ENCODE peak calls at places on chromosome 22, in eight cellular contexts. N, D, W, M, T, A, V and C are unnamed samples.

GRCh38 chr22:20396639-20397038 is 2.7 kb downstream of the ZNF74 start:
- DNase-seq in D (no peak), T (no peak), A (no peak), N (no peak), M (no peak), W (no peak), V (no peak), C (no peak)

GRCh38 chr22:21959274-21960074 is 6.8 kb upstream of the PPM1F start:
- DNase-seq in M (no peak), T (no peak), D (no peak), A (no peak), V (no peak), W (no peak), N (no peak), C (no peak)

GRCh38 chr22:47032091-47032943 is 269.9 kb downstream of the TBC1D22A start:
- DNase-seq in N (no peak), A (peak; percentile 5), W (peak; percentile 86), M (no peak), T (no peak), D (no peak), V (no peak), C (no peak)

GRCh38 chr22:39422101-39422500 is 22.5 kb downstream of the TAB1 start:
- DNase-seq in N (no peak), W (no peak), T (no peak), M (no peak), V (no peak), A (no peak), D (no peak), C (no peak)

GRCh38 chr22:25350551-25350971 is 131.1 kb downstream of the CRYBB2 start:
- DNase-seq in A (peak; percentile 13), V (no peak), N (no peak), D (no peak), M (no peak), W (no peak), T (no peak), C (no peak)

GRCh38 chr22:47341464-47341863 is 579.0 kb downstream of the TBC1D22A start:
- DNase-seq in A (no peak), M (no peak), D (no peak), W (no peak), T (no peak), V (no peak), N (no peak), C (no peak)

GRCh38 chr22:29165336-29166060 is 40.2 kb upstream of the EMID1 start:
- DNase-seq in T (no peak), A (no peak), D (no peak), M (no peak), V (no peak), N (peak; percentile 3), W (no peak), C (no peak)

GRCh38 chr22:26534166-26534855 is 22.0 kb upstream of the TFIP11 start:
- DNase-seq in V (no peak), T (no peak), N (no peak), D (no peak), A (no peak), W (no peak), M (no peak), C (no peak)

GRCh38 chr22:20436309-20437252 is 1.0 kb downstream of the SCARF2 start:
- DNase-seq in D (no peak), W (no peak), N (peak; percentile 55), V (no peak), M (no peak), A (peak; percentile 70), T (no peak), C (no peak)

GRCh38 chr22:37745548-37746365 is 48.9 kb downstream of the TRIOBP start:
- DNase-seq in N (peak; percentile 95), D (peak; percentile 67), A (peak; percentile 89), W (peak; percentile 90), T (no peak), V (peak; percentile 28), M (peak; percentile 51), C (peak; percentile 75)

GRCh38 chr22:30248484-30248883 is 1.9 kb upstream of the LIF start:
- DNase-seq in T (no peak), A (no peak), W (no peak), N (no peak), D (no peak), M (no peak), V (no peak), C (no peak)

GRCh38 chr22:22944268-22944985 is 56.8 kb downstream of the IGLL5 start:
- DNase-seq in A (no peak), D (no peak), T (no peak), V (no peak), W (no peak), N (no peak), M (no peak), C (no peak)

GRCh38 chr22:33648478-33648877 is 271.8 kb downstream of the LARGE1 start:
- DNase-seq in W (no peak), N (no peak), A (no peak), V (no peak), D (no peak), T (no peak), M (no peak), C (no peak)

GRCh38 chr22:48713266-48714205 is 1114.1 kb downstream of the BRD1 start:
- DNase-seq in W (no peak), M (no peak), N (no peak), D (no peak), V (no peak), T (no peak), A (no peak), C (no peak)

GRCh38 chr22:26968873-26969272 is 311.5 kb downstream of the MIAT start:
- DNase-seq in M (no peak), A (no peak), W (no peak), D (no peak), N (no peak), V (no peak), T (no peak), C (no peak)

GRCh38 chr22:46075764-46076531 is 74.4 kb upstream of the PPARA start:
- DNase-seq in N (no peak), M (no peak), D (no peak), W (peak; percentile 32), V (no peak), A (no peak), T (no peak), C (no peak)

GRCh38 chr22:44394246-44395115 is 81.7 kb upstream of the SHISAL1 start:
- DNase-seq in A (no peak), N (no peak), V (no peak), M (no peak), W (no peak), T (no peak), D (no peak), C (no peak)

GRCh38 chr22:24153353-24153752 is 27.9 kb upstream of the SUSD2 start:
- DNase-seq in A (no peak), W (peak; percentile 55), D (no peak), N (no peak), V (no peak), M (no peak), T (no peak), C (peak; percentile 16)

GRCh38 chr22:25054943-25055511 is 102.5 kb downstream of the KIAA1671 start:
- DNase-seq in W (peak; percentile 86), M (no peak), V (no peak), A (no peak), T (no peak), D (no peak), N (no peak), C (no peak)

GRCh38 chr22:25057013-25057881 is 104.7 kb downstream of the KIAA1671 start:
- DNase-seq in W (peak; percentile 61), T (peak; percentile 29), N (peak; percentile 88), M (peak; percentile 13), D (peak; percentile 35), V (peak; percentile 56), A (peak; percentile 95), C (peak; percentile 42)

GRCh38 chr22:27802389-27803079 is 978 bp upstream of the MN1 start:
- DNase-seq in A (no peak), M (no peak), V (no peak), T (no peak), W (no peak), D (no peak), N (peak; percentile 26), C (no peak)

GRCh38 chr22:47372111-47372581 is 609.7 kb downstream of the TBC1D22A start:
- DNase-seq in A (no peak), V (no peak), M (no peak), D (no peak), N (no peak), T (no peak), W (no peak), C (no peak)

GRCh38 chr22:20184501-20185145 is 33.8 kb upstream of the CCDC188 start:
- DNase-seq in T (no peak), A (no peak), D (no peak), M (no peak), V (no peak), N (no peak), W (no peak), C (no peak)